ENCODE peak calls at places on chromosomes 2 and 18, in seven cellular contexts. Q, F, C, A, R, T and N are unnamed samples.

GRCh38 chr18:46173393-46174316 is 69.5 kb downstream of the HAUS1 start:
- DNase-seq in Q (peak), F (peak), C (peak), A (peak), R (peak), T (peak), N (peak)

GRCh38 chr18:73880387-73880786 is 267.2 kb downstream of the FBXO15 start:
- DNase-seq in Q (no peak), F (no peak), C (no peak), A (no peak), R (no peak), T (no peak), N (no peak)

GRCh38 chr2:196331143-196331542 is 159.8 kb upstream of the STK17B start:
- DNase-seq in Q (peak), F (no peak), C (no peak), A (peak), R (no peak), T (peak), N (no peak)

GRCh38 chr2:162071016-162071415 is 3.0 kb downstream of the DPP4 start:
- DNase-seq in Q (no peak), F (no peak), C (no peak), A (peak), R (no peak), T (no peak), N (no peak)

GRCh38 chr2:150466770-150467640 is 20.5 kb downstream of the RND3 start:
- DNase-seq in Q (no peak), F (no peak), C (no peak), A (peak), R (no peak), T (no peak), N (no peak)

GRCh38 chr2:66578067-66578852 is 143.3 kb downstream of the MEIS1 start:
- DNase-seq in Q (no peak), F (peak), C (peak), A (no peak), R (no peak), T (no peak), N (no peak)

GRCh38 chr2:26605195-26605968 is 35.8 kb downstream of the CIB4 start:
- DNase-seq in Q (no peak), F (peak), C (peak), A (peak), R (peak), T (no peak), N (no peak)

GRCh38 chr18:9617006-9617542 is 2.7 kb upstream of the PPP4R1 start:
- DNase-seq in Q (no peak), F (no peak), C (no peak), A (peak), R (no peak), T (no peak), N (no peak)

GRCh38 chr2:60470340-60470739 is 83.1 kb downstream of the BCL11A start:
- DNase-seq in Q (no peak), F (no peak), C (no peak), A (no peak), R (no peak), T (no peak), N (no peak)

GRCh38 chr2:202378001-202378400 is 1.9 kb downstream of the BMPR2 start:
- DNase-seq in Q (no peak), F (no peak), C (no peak), A (peak), R (no peak), T (no peak), N (no peak)

GRCh38 chr2:64683771-64684510 is 30.2 kb upstream of the SERTAD2 start:
- DNase-seq in Q (no peak), F (no peak), C (no peak), A (no peak), R (no peak), T (no peak), N (no peak)

GRCh38 chr2:88450186-88450585 is 2.3 kb downstream of the FOXI3 start:
- DNase-seq in Q (no peak), F (no peak), C (peak), A (no peak), R (no peak), T (no peak), N (no peak)

GRCh38 chr18:74631242-74632087 is 33.8 kb downstream of the ZNF407 start:
- DNase-seq in Q (no peak), F (no peak), C (no peak), A (peak), R (peak), T (no peak), N (no peak)

GRCh38 chr18:44502790-44503189 is 177.9 kb upstream of the SETBP1 start:
- DNase-seq in Q (no peak), F (no peak), C (no peak), A (no peak), R (no peak), T (no peak), N (no peak)

GRCh38 chr2:8565399-8566154 is 116.3 kb upstream of the ID2 start:
- DNase-seq in Q (no peak), F (peak), C (peak), A (no peak), R (no peak), T (peak), N (no peak)

GRCh38 chr2:67585400-67585799 is 188.3 kb downstream of the ETAA1 start:
- DNase-seq in Q (no peak), F (no peak), C (no peak), A (no peak), R (no peak), T (no peak), N (no peak)

GRCh38 chr2:168550670-168551069 is 94.6 kb downstream of the CERS6 start:
- DNase-seq in Q (no peak), F (peak), C (no peak), A (no peak), R (peak), T (no peak), N (no peak)

GRCh38 chr2:3200420-3200939 is 177.1 kb downstream of the EIPR1 start:
- DNase-seq in Q (no peak), F (no peak), C (no peak), A (no peak), R (no peak), T (no peak), N (no peak)

GRCh38 chr18:74155276-74155675 is 7.0 kb downstream of the TIMM21 start:
- DNase-seq in Q (no peak), F (no peak), C (no peak), A (no peak), R (no peak), T (no peak), N (no peak)

GRCh38 chr2:74847075-74847858 is 13.3 kb downstream of the HK2 start:
- DNase-seq in Q (no peak), F (no peak), C (no peak), A (no peak), R (no peak), T (no peak), N (no peak)

GRCh38 chr2:209062210-209062609 is 361.6 kb upstream of the MAP2 start:
- DNase-seq in Q (no peak), F (no peak), C (no peak), A (no peak), R (no peak), T (no peak), N (no peak)

DNA sequence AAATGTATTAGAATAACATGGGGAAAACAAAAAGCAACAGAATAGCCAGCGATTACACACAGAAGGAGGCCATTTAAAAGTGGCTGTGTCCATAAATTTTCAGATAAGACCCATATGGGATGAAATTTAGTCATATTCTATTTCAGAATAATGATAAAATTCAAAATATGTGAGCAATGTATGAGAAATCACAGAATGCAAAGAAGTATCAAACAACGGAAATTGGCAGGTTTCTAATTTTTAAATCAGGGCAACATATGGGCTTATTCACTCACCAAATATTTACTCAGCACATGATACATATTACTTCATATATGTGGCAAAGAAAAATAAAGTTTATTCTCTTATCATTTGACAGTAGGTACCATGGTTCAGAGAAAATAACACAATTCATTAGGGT is 208.5 kb downstream of the GRB14 start:
- DNase-seq in Q (no peak), F (no peak), C (no peak), A (no peak), R (no peak), T (no peak), N (no peak)
- TF ChIP-seq POLR2AphosphoS5 in Q (no peak), F (no peak), C (no peak), A (no peak), R (no peak), T (no peak), N (no peak)

GRCh38 chr2:207200136-207200535 is 34.4 kb upstream of the KLF7 start:
- DNase-seq in Q (no peak), F (no peak), C (no peak), A (no peak), R (no peak), T (no peak), N (no peak)
- TF ChIP-seq POLR2AphosphoS5 in Q (no peak), F (no peak), C (no peak), A (no peak), R (no peak), T (no peak), N (no peak)

DNA sequence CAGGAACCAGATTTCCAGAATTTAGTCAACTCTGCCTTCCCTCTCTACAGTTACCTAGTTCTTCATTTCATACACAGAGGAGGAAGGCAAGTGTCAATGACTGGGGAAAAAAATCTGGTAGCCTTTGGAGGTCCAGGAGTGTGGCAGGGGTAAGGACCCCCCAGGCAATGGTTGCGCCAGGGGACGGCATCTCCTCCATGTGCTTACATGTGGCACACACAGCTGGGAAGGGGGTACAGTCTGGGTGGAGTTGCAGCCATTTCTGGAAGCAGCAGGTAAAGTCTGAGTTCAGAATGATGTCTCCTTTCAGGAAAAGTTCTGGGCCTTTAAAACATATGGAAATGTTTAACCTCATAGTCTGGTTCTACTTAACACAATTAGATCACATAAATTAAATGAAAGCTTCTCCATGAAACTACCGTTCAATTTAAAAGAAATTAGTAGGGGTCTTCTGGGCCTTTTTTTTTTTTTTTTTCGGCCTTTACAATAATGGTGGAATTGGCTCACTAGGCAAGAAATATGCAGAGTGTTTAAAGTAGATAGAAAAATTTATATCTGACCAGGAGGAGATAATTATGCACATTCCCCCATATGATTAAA is 153.6 kb upstream of the EPC2 start:
- DNase-seq in Q (no peak), F (peak), C (no peak), A (no peak), R (no peak), T (no peak), N (no peak)
- TF ChIP-seq POLR2AphosphoS5 in Q (no peak), F (no peak), C (no peak), A (no peak), R (no peak), T (no peak), N (no peak)

GRCh38 chr2:5849596-5849995 is 157.4 kb downstream of the SOX11 start:
- DNase-seq in Q (no peak), F (no peak), C (no peak), A (no peak), R (no peak), T (no peak), N (no peak)
- TF ChIP-seq POLR2AphosphoS5 in Q (no peak), F (no peak), C (no peak), A (no peak), R (no peak), T (peak), N (no peak)

DNA sequence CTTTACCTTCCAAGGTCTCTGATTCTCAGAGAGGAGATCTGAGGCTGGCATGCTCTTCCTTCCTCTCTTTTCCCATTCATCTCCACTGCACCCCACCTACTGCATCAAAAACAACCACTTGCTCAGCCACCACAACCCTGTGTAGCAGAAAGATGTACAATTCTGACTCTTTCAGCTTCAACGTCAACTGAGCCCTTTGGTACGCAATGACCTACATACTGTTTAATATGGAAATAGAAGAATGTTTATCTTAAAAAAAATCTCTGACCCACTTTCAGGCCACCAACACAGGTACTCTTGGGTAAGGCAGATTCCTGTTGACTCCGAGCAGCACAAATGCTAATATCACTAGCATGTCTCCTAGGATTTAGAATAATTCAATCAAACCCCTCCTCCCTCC is 76.2 kb upstream of the AFF3 start:
- DNase-seq in Q (no peak), F (no peak), C (no peak), A (no peak), R (no peak), T (no peak), N (no peak)
- TF ChIP-seq POLR2AphosphoS5 in Q (no peak), F (no peak), C (no peak), A (no peak), R (no peak), T (no peak), N (no peak)

GRCh38 chr2:218264773-218265601 is 4.2 kb downstream of the GPBAR1 start:
- DNase-seq in Q (peak), F (peak), C (peak), A (no peak), R (no peak), T (peak), N (no peak)
- TF ChIP-seq POLR2AphosphoS5 in Q (peak), F (peak), C (no peak), A (no peak), R (no peak), T (peak), N (no peak)